ENCODE peak calls at places on chromosome 10, in nine cellular contexts. F is gastrocnemius medialis, J is ascending aorta, U is brain microvascular endothelial cell, Z is esophagus squamous epithelium, N is spleen, S is pancreas, P is mammary epithelial cell, D is BE2C. V is an unnamed sample.

GRCh38 chr10:79049931-79050895 is 18.6 kb upstream of the ZMIZ1 start:
- DNase-seq in U (no peak), D (no peak), N (peak; percentile 50), P (no peak), S (peak; percentile 11), J (no peak), F (no peak), Z (no peak), V (no peak)

GRCh38 chr10:132382231-132382922 is 14.6 kb upstream of the PWWP2B start:
- DNase-seq in J (peak; percentile 2), F (no peak), D (no peak), N (peak; percentile 32), Z (no peak), P (no peak), U (no peak), S (no peak), V (no peak)

GRCh38 chr10:77925410-77925794 is 1.2 kb downstream of the DLG5 start:
- DNase-seq in P (peak; percentile 50), U (no peak), D (no peak), Z (no peak), F (no peak), J (no peak), S (no peak), N (no peak), V (no peak)

GRCh38 chr10:101436302-101436701 is 82.3 kb downstream of the BTRC start:
- DNase-seq in J (no peak), P (no peak), N (no peak), S (no peak), Z (no peak), F (no peak), U (no peak), D (no peak), V (no peak)

GRCh38 chr10:91242940-91243339 is 22.5 kb downstream of the PCGF5 start:
- DNase-seq in Z (no peak), P (no peak), D (no peak), J (no peak), U (no peak), N (no peak), S (no peak), F (no peak), V (no peak)

GRCh38 chr10:118776960-118777359 is 22.2 kb upstream of the CACUL1 start:
- DNase-seq in U (no peak), Z (no peak), S (no peak), N (no peak), D (no peak), P (no peak), J (no peak), F (no peak), V (no peak)

GRCh38 chr10:114172776-114173555 is 1.0 kb downstream of the CCDC186 start:
- DNase-seq in Z (no peak), J (no peak), D (no peak), U (no peak), N (no peak), P (peak; percentile 38), F (no peak), S (no peak), V (no peak)

GRCh38 chr10:13563481-13564445 is 23.0 kb upstream of the PRPF18 start:
- DNase-seq in P (peak; percentile 4), N (no peak), S (no peak), Z (no peak), F (no peak), U (no peak), J (no peak), D (no peak), V (peak; percentile 75)

GRCh38 chr10:77163670-77164348 is 473.8 kb downstream of the KCNMA1 start:
- DNase-seq in F (peak; percentile 76), D (peak; percentile 80), P (peak; percentile 99), S (peak; percentile 29), Z (no peak), U (peak; percentile 99), J (peak; percentile 29), N (no peak), V (peak; percentile 99)

GRCh38 chr10:60848126-60848525 is 69.8 kb downstream of the CDK1 start:
- DNase-seq in F (peak; percentile 89), U (peak; percentile 53), J (no peak), S (no peak), N (no peak), Z (no peak), D (no peak), P (no peak), V (no peak)

GRCh38 chr10:31704195-31704594 is 224.4 kb downstream of the ARHGAP12 start:
- DNase-seq in J (no peak), S (no peak), Z (no peak), P (no peak), F (peak; percentile 56), U (no peak), D (no peak), N (no peak), V (no peak)

GRCh38 chr10:70267161-70267933 is 16.5 kb downstream of the NPFFR1 start:
- DNase-seq in P (peak; percentile 97), D (peak; percentile 27), S (no peak), U (peak; percentile 85), Z (no peak), N (no peak), F (peak; percentile 42), J (no peak), V (peak; percentile 92)

GRCh38 chr10:120970595-120971529 is 119.7 kb downstream of the WDR11 start:
- DNase-seq in J (no peak), S (no peak), U (no peak), N (no peak), F (no peak), Z (no peak), D (no peak), P (no peak), V (no peak)

GRCh38 chr10:43120116-43120947 is 17.9 kb upstream of the CSGALNACT2 start:
- DNase-seq in Z (no peak), P (no peak), D (no peak), U (no peak), N (peak; percentile 75), J (no peak), S (no peak), F (no peak), V (no peak)

GRCh38 chr10:87841215-87841614 is 22.1 kb downstream of the KLLN start:
- DNase-seq in P (no peak), F (no peak), Z (no peak), U (no peak), S (no peak), J (no peak), N (no peak), D (no peak), V (no peak)

GRCh38 chr10:59750155-59750945 is 2.9 kb downstream of the MRLN start:
- DNase-seq in S (no peak), Z (no peak), F (peak; percentile 40), N (no peak), D (no peak), P (no peak), U (no peak), J (no peak), V (no peak)

GRCh38 chr10:118638680-118639079 is 43.2 kb upstream of the PRLHR start:
- DNase-seq in Z (no peak), P (no peak), N (no peak), D (peak; percentile 43), S (no peak), F (no peak), U (no peak), J (no peak), V (no peak)

GRCh38 chr10:130924138-130924819 is 387.2 kb downstream of the TCERG1L start:
- DNase-seq in Z (no peak), N (no peak), U (no peak), J (no peak), S (no peak), P (no peak), D (no peak), F (no peak), V (no peak)

GRCh38 chr10:50367732-50368131 is 116.4 kb upstream of the ASAH2 start:
- DNase-seq in Z (no peak), U (peak; percentile 57), J (no peak), S (no peak), D (peak; percentile 19), P (peak; percentile 25), F (no peak), N (no peak), V (no peak)
- H3K4me3 ChIP-seq in Z (no peak overlapping the region), U (no peak overlapping the region), J (no peak overlapping the region), S (no peak overlapping the region), D (no peak overlapping the region), P (no peak overlapping the region), F (no peak overlapping the region), N (no peak overlapping the region), V (no peak overlapping the region)

DNA sequence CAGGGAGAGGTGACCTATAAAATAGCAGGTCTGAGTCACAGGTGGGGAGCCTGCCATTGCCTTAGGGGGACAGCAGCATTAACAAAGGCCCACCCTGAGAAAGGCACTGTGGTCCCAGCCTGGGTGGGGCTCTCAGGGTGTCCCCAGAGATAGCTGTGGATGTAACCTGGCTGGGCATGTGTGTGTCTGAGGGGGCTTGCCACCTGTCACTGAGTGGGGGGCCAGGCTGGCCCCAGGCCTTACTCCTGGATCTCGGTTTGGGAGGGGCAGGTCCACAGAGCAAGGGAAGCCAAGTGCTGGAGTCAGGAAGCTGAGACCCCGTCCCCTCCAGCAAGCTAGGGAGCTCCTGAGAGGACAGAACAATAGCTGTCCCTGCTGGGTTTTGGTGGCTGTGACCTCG is 48.2 kb upstream of the SLC29A3 start:
- DNase-seq in Z (no peak), F (no peak), J (no peak), S (no peak), U (no peak), N (no peak), D (no peak), P (no peak), V (no peak)
- TF ChIP-seq CTCF in Z (no peak), F (no peak), J (no peak), S (no peak), U (no peak), N (no peak), D (no peak), P (no peak), V (no peak)

GRCh38 chr10:116272497-116273221 is at the start of gene GFRA1:
- DNase-seq in S (peak; percentile 20), N (no peak), F (no peak), D (no peak), J (no peak), P (no peak), Z (no peak), U (no peak), V (no peak)

GRCh38 chr10:116278832-116279231 is 5.8 kb upstream of the GFRA1 start:
- DNase-seq in S (no peak), P (no peak), U (no peak), Z (no peak), F (no peak), D (no peak), J (no peak), N (no peak), V (no peak)

GRCh38 chr10:116270691-116271592 is 2.1 kb downstream of the GFRA1 start:
- DNase-seq in S (no peak), P (no peak), N (no peak), U (no peak), Z (no peak), J (no peak), D (no peak), F (peak; percentile 60), V (no peak)

GRCh38 chr10:116271593-116272496 is 1.2 kb downstream of the GFRA1 start:
- DNase-seq in F (no peak), J (no peak), N (no peak), U (no peak), S (peak; percentile 37), Z (no peak), D (no peak), P (no peak), V (no peak)

GRCh38 chr10:116274141-116274861 is 1.3 kb upstream of the GFRA1 start:
- DNase-seq in Z (no peak), U (no peak), S (no peak), P (no peak), D (no peak), N (no peak), F (no peak), J (no peak), V (no peak)
- H3K27me3 ChIP-seq in Z (peaks cover 11% of the 10 kb centered on the region), U (peaks cover 40% of the 10 kb centered on the region), S (no peaks in the 10 kb centered on the region), P (peaks cover 61% of the 10 kb centered on the region), D (peaks cover 62% of the 10 kb centered on the region), N (peaks cover 55% of the 10 kb centered on the region), F (peaks cover 56% of the 10 kb centered on the region), J (no peaks in the 10 kb centered on the region), V (no peaks in the 10 kb centered on the region)

GRCh38 chr10:122734266-122734665 is 34.6 kb upstream of the C10orf120 start:
- DNase-seq in N (no peak), U (no peak), D (no peak), F (no peak), S (no peak), J (no peak), Z (no peak), P (no peak), V (no peak)
- H3K4me3 ChIP-seq in N (no peak overlapping the region), U (no peak overlapping the region), D (no peak overlapping the region), F (no peak overlapping the region), S (no peak overlapping the region), J (no peak overlapping the region), Z (no peak overlapping the region), P (no peak overlapping the region), V (no peak overlapping the region)

V was measured in kidney epithelial cell.